ENCODE peak calls at places on chromosomes 2 and 18, in ten cellular contexts. P, U, H, F, K, N, W, V, R and Q are unnamed samples.

GRCh38 chr2:33420726-33421125 is 55.7 kb upstream of the RASGRP3 start:
- DNase-seq in W (no peak), U (no peak), K (no peak), F (no peak), P (no peak), H (no peak), V (peak), N (no peak), R (peak), Q (no peak)

GRCh38 chr2:190467575-190468083 is 59.5 kb downstream of the MFSD6 start:
- DNase-seq in N (no peak), R (no peak), V (peak), U (no peak), W (no peak), K (no peak), H (no peak), F (no peak), P (no peak), Q (no peak)

GRCh38 chr18:37294951-37295350 is 270.6 kb downstream of the CELF4 start:
- DNase-seq in F (no peak), K (peak), N (peak), P (no peak), V (no peak), H (peak), R (peak), W (no peak), U (no peak), Q (no peak)

GRCh38 chr2:241235396-241235795 is 46.9 kb downstream of the ANO7 start:
- DNase-seq in P (no peak), V (no peak), N (no peak), U (no peak), F (no peak), H (no peak), R (no peak), K (no peak), W (no peak), Q (no peak)

GRCh38 chr2:151765760-151766159 is 31.5 kb upstream of the NEB start:
- DNase-seq in R (no peak), V (no peak), H (no peak), F (no peak), K (no peak), W (no peak), N (no peak), P (no peak), U (no peak), Q (no peak)

GRCh38 chr2:113217455-113218282 is 43.9 kb downstream of the PSD4 start:
- DNase-seq in R (no peak), V (no peak), F (no peak), U (peak), W (no peak), K (no peak), N (peak), P (no peak), H (no peak), Q (peak)

GRCh38 chr18:72086421-72086820 is 457.7 kb downstream of the CBLN2 start:
- DNase-seq in F (no peak), P (no peak), W (no peak), H (no peak), K (no peak), V (peak), U (no peak), R (peak), N (peak), Q (no peak)

GRCh38 chr2:97759727-97760407 is 46.5 kb downstream of the ZAP70 start:
- DNase-seq in P (no peak), V (no peak), W (no peak), F (no peak), N (no peak), H (no peak), R (no peak), U (no peak), K (no peak), Q (no peak)

GRCh38 chr18:34709104-34709503 is 994 bp upstream of the DTNA start:
- DNase-seq in K (peak), N (no peak), P (no peak), V (peak), W (no peak), R (peak), F (no peak), H (peak), U (no peak), Q (no peak)

GRCh38 chr2:32770360-32770759 is 142.5 kb downstream of the TTC27 start:
- DNase-seq in U (no peak), K (no peak), W (no peak), F (no peak), H (no peak), P (no peak), V (no peak), N (no peak), R (no peak), Q (no peak)

GRCh38 chr2:128584296-128584900 is 265.7 kb upstream of the HS6ST1 start:
- DNase-seq in P (no peak), W (no peak), F (no peak), K (peak), N (no peak), R (peak), U (no peak), H (no peak), V (peak), Q (no peak)

GRCh38 chr18:62339106-62339988 is 14.2 kb downstream of the TNFRSF11A start:
- DNase-seq in V (peak), R (peak), N (peak), F (no peak), P (no peak), U (no peak), W (no peak), K (peak), H (no peak), Q (no peak)

GRCh38 chr18:46398005-46398404 is 259.0 kb downstream of the LOXHD1 start:
- DNase-seq in W (no peak), F (no peak), H (no peak), N (no peak), P (no peak), R (no peak), U (no peak), K (no peak), V (no peak), Q (no peak)

GRCh38 chr2:88831792-88832248 is 140.3 kb downstream of the RPIA start:
- DNase-seq in H (peak), K (peak), U (peak), F (no peak), R (peak), N (no peak), V (peak), W (peak), P (no peak), Q (peak)

GRCh38 chr18:56267334-56267733 is 371.1 kb downstream of the TXNL1 start:
- DNase-seq in F (no peak), W (no peak), R (no peak), H (no peak), P (no peak), V (no peak), U (no peak), N (no peak), K (no peak), Q (no peak)

GRCh38 chr18:59696311-59697235 is 650 bp downstream of the CCBE1 start:
- DNase-seq in U (no peak), R (peak), P (no peak), N (peak), V (peak), W (no peak), H (no peak), K (peak), F (no peak), Q (no peak)

GRCh38 chr2:128552141-128552805 is 233.6 kb upstream of the HS6ST1 start:
- DNase-seq in P (no peak), F (no peak), R (no peak), V (no peak), K (no peak), N (no peak), W (no peak), H (no peak), U (no peak), Q (peak)

GRCh38 chr2:173716458-173717052 is 248.6 kb downstream of the SP3 start:
- DNase-seq in R (no peak), U (no peak), P (no peak), V (no peak), W (no peak), K (no peak), N (no peak), F (no peak), H (no peak), Q (no peak)

GRCh38 chr2:241272298-241272721 is 43.2 kb downstream of the HDLBP start:
- DNase-seq in H (peak), W (peak), V (no peak), U (no peak), N (peak), R (peak), P (no peak), K (no peak), F (no peak), Q (peak)

GRCh38 chr2:199940373-199940772 is 14.9 kb downstream of the TYW5 start:
- DNase-seq in N (no peak), V (peak), P (no peak), K (no peak), U (no peak), W (no peak), R (peak), H (peak), F (no peak), Q (no peak)

GRCh38 chr18:12239426-12239825 is 14.7 kb upstream of the CIDEA start:
- DNase-seq in N (no peak), V (no peak), K (peak), U (no peak), W (no peak), F (no peak), H (no peak), R (no peak), P (no peak), Q (no peak)

GRCh38 chr2:12416600-12416999 is 300.1 kb upstream of the TRIB2 start:
- DNase-seq in F (no peak), N (peak), V (peak), P (no peak), R (peak), K (peak), W (peak), H (no peak), U (peak), Q (peak)

GRCh38 chr2:200054681-200055468 is 99.5 kb downstream of the MAIP1 start:
- DNase-seq in U (no peak), F (no peak), R (no peak), P (no peak), H (no peak), V (no peak), W (no peak), K (no peak), N (no peak), Q (no peak)

GRCh38 chr2:239756392-239757153 is 268.6 kb downstream of the NDUFA10 start:
- DNase-seq in V (peak), F (no peak), R (peak), P (no peak), K (peak), H (no peak), W (no peak), U (peak), N (peak), Q (no peak)

GRCh38 chr2:238939074-238939473 is 91.2 kb downstream of the TWIST2 start:
- DNase-seq in W (peak), U (no peak), F (no peak), P (no peak), R (peak), H (no peak), N (no peak), V (peak), K (no peak), Q (peak)

GRCh38 chr2:148907085-148907785 is 32.2 kb downstream of the KIF5C start:
- DNase-seq in N (no peak), H (no peak), W (no peak), K (no peak), V (no peak), R (no peak), U (no peak), P (no peak), F (no peak), Q (no peak)

GRCh38 chr18:46379323-46379950 is 275.3 kb downstream of the HAUS1 start:
- DNase-seq in R (no peak), H (no peak), K (no peak), P (no peak), V (no peak), W (no peak), N (no peak), F (no peak), U (no peak), Q (no peak)

GRCh38 chr2:28174211-28174610 is 218.4 kb upstream of the FOSL2 start:
- DNase-seq in U (no peak), W (no peak), K (no peak), R (no peak), V (no peak), P (no peak), F (no peak), H (no peak), N (no peak), Q (no peak)

GRCh38 chr2:186903183-186903582 is 54.2 kb upstream of the ZSWIM2 start:
- DNase-seq in P (no peak), U (no peak), N (no peak), K (no peak), V (peak), H (no peak), F (no peak), R (peak), W (no peak), Q (no peak)

GRCh38 chr2:192286093-192286701 is 91.5 kb upstream of the TMEFF2 start:
- DNase-seq in K (peak), F (no peak), U (no peak), V (peak), R (peak), N (peak), P (no peak), H (no peak), W (no peak), Q (no peak)

GRCh38 chr2:60560734-60561649 is 7.5 kb upstream of the BCL11A start:
- DNase-seq in R (peak), V (peak), U (no peak), H (no peak), W (no peak), P (no peak), K (no peak), N (peak), F (no peak), Q (no peak)

GRCh38 chr2:31660165-31660564 is 79.4 kb upstream of the SRD5A2 start:
- DNase-seq in W (no peak), V (no peak), F (no peak), P (no peak), R (no peak), H (no peak), K (no peak), N (no peak), U (no peak), Q (no peak)

DNA sequence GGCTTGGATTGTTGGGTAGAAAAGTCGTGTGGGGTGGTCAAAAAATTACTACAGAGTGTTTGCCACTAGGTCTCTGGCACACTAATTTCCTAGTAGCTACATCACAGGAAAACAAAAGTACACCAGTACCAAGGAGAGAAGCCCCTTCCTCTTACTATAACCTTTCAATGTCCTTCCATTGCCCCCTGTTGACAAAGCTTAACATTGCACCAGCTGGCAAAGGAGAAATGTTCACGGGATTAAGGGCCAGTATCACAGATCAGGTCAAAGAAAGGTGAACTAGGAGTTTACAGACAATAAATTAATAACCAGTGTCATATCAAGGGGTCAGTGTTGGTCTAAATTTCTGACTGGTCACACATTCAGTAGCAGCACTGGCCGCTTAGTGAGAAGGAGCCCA is 1139.6 kb upstream of the FAM98A start:
- DNase-seq in R (no peak), U (no peak), V (no peak), H (no peak), P (no peak), K (no peak), F (no peak), W (no peak), N (no peak), Q (no peak)
- TF ChIP-seq CTCF in R (no peak), U (no peak), V (no peak), H (no peak), P (no peak), K (no peak), F (no peak), W (peak), N (peak), Q (no peak)

GRCh38 chr2:102187191-102188150 is 648 bp downstream of the IL1RL2 start:
- DNase-seq in F (no peak), K (peak), V (peak), R (peak), H (no peak), P (peak), W (peak), N (peak), U (peak), Q (peak)
- TF ChIP-seq CTCF in F (no peak), K (peak), V (peak), R (peak), H (no peak), P (peak), W (peak), N (no peak), U (peak), Q (no peak)

GRCh38 chr2:72080286-72081145 is 67.1 kb downstream of the CYP26B1 start:
- DNase-seq in F (no peak), U (no peak), P (no peak), N (no peak), H (no peak), K (no peak), V (no peak), W (no peak), R (no peak), Q (no peak)
- TF ChIP-seq CTCF in F (no peak), U (no peak), P (no peak), N (no peak), H (no peak), K (no peak), V (no peak), W (no peak), R (no peak), Q (no peak)

GRCh38 chr18:1513519-1513918 is 608.8 kb downstream of the ADCYAP1 start:
- DNase-seq in V (no peak), K (no peak), N (peak), P (no peak), R (peak), W (no peak), U (no peak), F (no peak), H (no peak), Q (no peak)
- TF ChIP-seq CTCF in V (no peak), K (no peak), N (peak), P (no peak), R (peak), W (no peak), U (no peak), F (no peak), H (no peak), Q (no peak)